ENCODE peak calls at places on chromosomes 2 and 18, in eight cellular contexts. One of them, this sample, is unnamed.

GRCh38 chr2:126754240-126755004 is 98.5 kb downstream of the GYPC start:
- DNase-seq in DMS79: no peak
- DNase-seq in dorsolateral prefrontal cortex: no peak
- DNase-seq in B cell: peak
- DNase-seq in ELF-1: no peak
- DNase-seq in left cardiac atrium: no peak
- DNase-seq in kidney glomerular epithelial cell: no peak
- DNase-seq in GM23338: no peak
- DNase-seq in this sample: no peak

GRCh38 chr18:50654658-50655550 is 95.0 kb downstream of the MAPK4 start:
- DNase-seq in B cell: no peak
- DNase-seq in DMS79: no peak
- DNase-seq in left cardiac atrium: no peak
- DNase-seq in kidney glomerular epithelial cell: no peak
- DNase-seq in GM23338: no peak
- DNase-seq in ELF-1: no peak
- DNase-seq in dorsolateral prefrontal cortex: peak
- DNase-seq in this sample: no peak

GRCh38 chr2:64260817-64261216 is 116.6 kb upstream of the PELI1 start:
- DNase-seq in GM23338: no peak
- DNase-seq in B cell: peak
- DNase-seq in kidney glomerular epithelial cell: no peak
- DNase-seq in left cardiac atrium: peak
- DNase-seq in dorsolateral prefrontal cortex: peak
- DNase-seq in DMS79: no peak
- DNase-seq in ELF-1: no peak
- DNase-seq in this sample: peak

GRCh38 chr18:50726960-50727589 is 92.7 kb downstream of the MRO start:
- DNase-seq in kidney glomerular epithelial cell: no peak
- DNase-seq in dorsolateral prefrontal cortex: peak
- DNase-seq in GM23338: no peak
- DNase-seq in left cardiac atrium: no peak
- DNase-seq in ELF-1: no peak
- DNase-seq in DMS79: no peak
- DNase-seq in B cell: no peak
- DNase-seq in this sample: no peak

GRCh38 chr2:204122425-204122824 is 185.9 kb downstream of the ICOS start:
- DNase-seq in GM23338: no peak
- DNase-seq in ELF-1: no peak
- DNase-seq in DMS79: no peak
- DNase-seq in dorsolateral prefrontal cortex: no peak
- DNase-seq in kidney glomerular epithelial cell: no peak
- DNase-seq in B cell: no peak
- DNase-seq in left cardiac atrium: no peak
- DNase-seq in this sample: no peak

GRCh38 chr2:102677219-102678215 is 58.2 kb downstream of the SLC9A2 start:
- DNase-seq in dorsolateral prefrontal cortex: no peak
- DNase-seq in B cell: no peak
- DNase-seq in GM23338: no peak
- DNase-seq in ELF-1: no peak
- DNase-seq in DMS79: no peak
- DNase-seq in left cardiac atrium: no peak
- DNase-seq in kidney glomerular epithelial cell: no peak
- DNase-seq in this sample: no peak

GRCh38 chr2:128291844-128292598 is 26.6 kb downstream of the HS6ST1 start:
- DNase-seq in B cell: no peak
- DNase-seq in dorsolateral prefrontal cortex: no peak
- DNase-seq in DMS79: no peak
- DNase-seq in ELF-1: no peak
- DNase-seq in kidney glomerular epithelial cell: no peak
- DNase-seq in left cardiac atrium: no peak
- DNase-seq in GM23338: no peak
- DNase-seq in this sample: no peak

GRCh38 chr18:23401400-23402347 is 51.4 kb upstream of the RIOK3 start:
- DNase-seq in kidney glomerular epithelial cell: peak
- DNase-seq in ELF-1: peak
- DNase-seq in DMS79: no peak
- DNase-seq in left cardiac atrium: peak
- DNase-seq in GM23338: peak
- DNase-seq in dorsolateral prefrontal cortex: no peak
- DNase-seq in B cell: no peak
- DNase-seq in this sample: peak

GRCh38 chr18:42564761-42565160 is 550.7 kb downstream of the RIT2 start:
- DNase-seq in GM23338: no peak
- DNase-seq in B cell: no peak
- DNase-seq in left cardiac atrium: no peak
- DNase-seq in kidney glomerular epithelial cell: no peak
- DNase-seq in ELF-1: no peak
- DNase-seq in dorsolateral prefrontal cortex: peak
- DNase-seq in DMS79: no peak
- DNase-seq in this sample: no peak

GRCh38 chr2:120445431-120446143 is 99.7 kb downstream of the INHBB start:
- DNase-seq in kidney glomerular epithelial cell: peak
- DNase-seq in B cell: no peak
- DNase-seq in left cardiac atrium: no peak
- DNase-seq in DMS79: peak
- DNase-seq in ELF-1: no peak
- DNase-seq in dorsolateral prefrontal cortex: no peak
- DNase-seq in GM23338: no peak
- DNase-seq in this sample: no peak

GRCh38 chr2:121790276-121790956 is 35.0 kb downstream of the TSN start:
- DNase-seq in kidney glomerular epithelial cell: peak
- DNase-seq in B cell: no peak
- DNase-seq in DMS79: no peak
- DNase-seq in dorsolateral prefrontal cortex: no peak
- DNase-seq in ELF-1: peak
- DNase-seq in GM23338: peak
- DNase-seq in left cardiac atrium: no peak
- DNase-seq in this sample: peak